ENCODE peak calls at places on chromosome 5, in four cellular contexts. I is IMR-90, E is adrenal gland, P is tibial nerve. H is an unnamed sample.
A peak's percentile ranks its signal among the peaks of the same experiment; 100 is the strongest.

GRCh38 chr5:10831416-10831815 is 70.4 kb upstream of the DAP start:
- DNase-seq in P (no peak), I (peak; percentile 95), E (no peak), H (no peak)

GRCh38 chr5:40483316-40483715 is 196.4 kb upstream of the PTGER4 start:
- DNase-seq in E (no peak), P (no peak), I (no peak), H (no peak)

GRCh38 chr5:145981612-145982571 is 45.5 kb downstream of the SH3RF2 start:
- DNase-seq in I (no peak), P (no peak), E (no peak), H (no peak)

GRCh38 chr5:73201547-73202513 is 28.8 kb downstream of the TMEM174 start:
- DNase-seq in E (peak; percentile 83), I (peak; percentile 47), P (peak; percentile 39), H (peak; percentile 100)

GRCh38 chr5:38189031-38189632 is 69.2 kb upstream of the EGFLAM start:
- DNase-seq in I (no peak), P (no peak), E (peak; percentile 19), H (peak; percentile 56)

GRCh38 chr5:142757564-142757963 is 12.6 kb upstream of the ARHGAP26 start:
- DNase-seq in I (no peak), P (no peak), E (no peak), H (no peak)

GRCh38 chr5:42870882-42871418 is 59.3 kb upstream of the SELENOP start:
- DNase-seq in E (no peak), P (no peak), I (no peak), H (peak; percentile 51)

GRCh38 chr5:177133845-177134652 is 476 bp downstream of the NSD1 start:
- DNase-seq in E (peak; percentile 64), I (peak; percentile 29), P (no peak), H (peak; percentile 92)

GRCh38 chr5:21142791-21143190 is 1154.8 kb upstream of the CDH18 start:
- DNase-seq in E (no peak), P (no peak), I (no peak), H (no peak)

GRCh38 chr5:143427122-143427735 is 23.7 kb upstream of the NR3C1 start:
- DNase-seq in E (no peak), P (no peak), I (no peak), H (no peak)

GRCh38 chr5:36662291-36662851 is 56.0 kb downstream of the SLC1A3 start:
- DNase-seq in I (no peak), P (no peak), E (no peak), H (peak; percentile 74)

GRCh38 chr5:176713409-176713808 is 66.1 kb downstream of the TSPAN17 start:
- DNase-seq in I (no peak), P (no peak), E (no peak), H (no peak)

GRCh38 chr5:175343292-175343691 is 100.7 kb downstream of the DRD1 start:
- DNase-seq in P (no peak), I (no peak), E (no peak), H (no peak)

GRCh38 chr5:27241564-27242257 is 203.3 kb upstream of the CDH9 start:
- DNase-seq in I (peak; percentile 97), P (no peak), E (no peak), H (no peak)

GRCh38 chr5:43731573-43731972 is 128.6 kb downstream of the NNT start:
- DNase-seq in I (no peak), P (no peak), E (no peak), H (no peak)

DNA sequence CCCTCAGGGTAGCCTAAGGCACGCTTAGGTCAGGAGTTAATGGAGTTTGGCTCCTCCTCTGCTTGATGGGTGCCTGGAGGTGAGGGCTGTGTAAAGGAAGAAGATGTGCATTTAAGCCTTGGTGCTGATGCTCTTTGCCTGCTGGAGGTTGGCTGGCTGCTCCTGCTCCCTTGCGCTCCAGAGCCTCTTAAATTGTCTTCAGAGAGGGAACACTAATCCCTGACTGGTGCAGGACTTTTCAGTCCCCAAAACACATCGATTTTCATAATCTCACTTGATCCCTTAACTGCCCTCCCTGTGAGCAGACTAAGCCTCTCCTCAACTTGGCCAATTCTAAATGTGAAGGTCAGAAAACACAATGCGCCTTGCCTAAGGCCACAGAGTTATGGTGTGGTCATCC is 16.2 kb upstream of the TCOF1 start:
- DNase-seq in I (no peak), E (no peak), P (no peak), H (no peak)
- TF ChIP-seq CTCF in I (no peak), E (no peak), P (no peak), H (no peak)

DNA sequence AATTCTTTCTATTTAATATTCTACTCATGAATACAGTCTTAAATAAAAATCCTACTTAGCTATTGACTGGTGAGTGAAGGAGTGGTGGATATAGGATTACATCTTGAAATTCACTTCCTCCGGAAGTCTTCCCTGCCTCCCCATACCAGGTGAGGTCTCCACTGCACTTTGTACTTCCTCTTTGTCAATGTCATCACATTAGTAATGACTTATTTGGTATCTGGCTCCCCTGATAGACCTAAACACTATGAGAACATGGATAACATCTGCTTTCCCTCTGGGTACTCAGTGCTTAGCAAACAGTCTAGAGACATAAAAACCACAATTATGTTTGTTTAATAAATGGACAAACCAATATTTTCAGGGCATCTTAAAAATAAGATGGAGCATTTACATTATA is 532.1 kb downstream of the PDE4D start:
- DNase-seq in P (no peak), E (no peak), I (no peak), H (no peak)
- H3K4me1 ChIP-seq in P (peaks cover 10% of the 10 kb centered on the region), E (no peaks in the 10 kb centered on the region), I (no peaks in the 10 kb centered on the region), H (peaks cover 24% of the 10 kb centered on the region)

GRCh38 chr5:31135542-31135941 is 57.9 kb upstream of the CDH6 start:
- DNase-seq in E (no peak), P (no peak), I (no peak), H (no peak)

GRCh38 chr5:31133488-31133887 is 60.0 kb upstream of the CDH6 start:
- DNase-seq in P (no peak), E (no peak), I (peak; percentile 61), H (no peak)

GRCh38 chr5:31137676-31138075 is 55.8 kb upstream of the CDH6 start:
- DNase-seq in E (no peak), I (no peak), P (no peak), H (no peak)
- H3K27ac ChIP-seq in E (no peak overlapping the region), I (no peak overlapping the region), P (no peak overlapping the region), H (no peak overlapping the region)

GRCh38 chr5:127042593-127042992 is 12.2 kb upstream of the MARCHF3 start:
- DNase-seq in I (peak; percentile 49), E (no peak), P (no peak), H (no peak)
- TF ChIP-seq CTCF in I (peak; percentile 47), E (peak; percentile 25), P (no peak), H (peak; percentile 67)

DNA sequence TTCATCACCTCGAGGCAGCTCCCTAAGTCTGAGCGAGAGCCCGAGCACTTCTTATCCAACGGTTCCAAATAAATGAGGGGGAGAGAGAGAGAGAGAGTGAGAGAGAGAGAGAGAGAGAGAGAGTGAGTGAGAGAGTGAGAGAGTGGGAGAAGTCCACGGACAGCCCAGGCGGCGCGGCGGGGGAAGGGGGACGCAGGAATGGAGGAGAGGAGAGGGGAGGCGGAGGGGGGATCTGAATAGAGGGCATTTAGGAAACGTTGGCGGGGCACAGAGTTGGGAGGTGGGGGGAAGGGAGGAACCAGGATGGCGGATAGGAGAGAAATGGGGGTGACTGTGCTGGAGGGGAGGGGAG is 481 bp upstream of the BASP1 start:
- DNase-seq in I (peak; percentile 51), E (no peak), P (no peak), H (peak; percentile 86)
- H3K4me1 ChIP-seq in I (peaks cover 3% of the 10 kb centered on the region), E (peaks cover 4% of the 10 kb centered on the region), P (peaks cover 27% of the 10 kb centered on the region), H (peaks cover 8% of the 10 kb centered on the region)